ENCODE peak calls at places on chromosomes 1 and 21, in nine cellular contexts. X is adrenal gland, O is AG10803, C is BE2C, A is spleen, F is esophagus squamous epithelium, D is foreskin fibroblast, U is fibroblast of lung, V is heart left ventricle. L is an unnamed sample.

GRCh38 chr1:29650041-29650400 is 413.7 kb downstream of the PTPRU start:
- DNase-seq in X (no peak), O (no peak), C (no peak), A (no peak), F (no peak), D (no peak), U (no peak), V (no peak), L (no peak)

GRCh38 chr21:9739240-9739639 is 782.1 kb upstream of the TPTE start:
- DNase-seq in X (no peak), O (no peak), C (no peak), A (no peak), F (no peak), D (no peak), U (no peak), V (no peak), L (no peak)

GRCh38 chr21:25970254-25970930 is 200.2 kb downstream of the APP start:
- DNase-seq in X (no peak), O (no peak), C (peak), A (no peak), F (no peak), D (no peak), U (no peak), V (peak), L (no peak)

GRCh38 chr1:170680428-170680827 is 16.5 kb downstream of the PRRX1 start:
- DNase-seq in X (no peak), O (peak), C (no peak), A (no peak), F (no peak), D (peak), U (peak), V (no peak), L (peak)

GRCh38 chr1:116129537-116129936 is 18.3 kb downstream of the MAB21L3 start:
- DNase-seq in X (no peak), O (no peak), C (no peak), A (no peak), F (no peak), D (no peak), U (no peak), V (no peak), L (no peak)

GRCh38 chr1:226832613-226833012 is 37.8 kb upstream of the PSEN2 start:
- DNase-seq in X (no peak), O (no peak), C (no peak), A (no peak), F (no peak), D (no peak), U (no peak), V (no peak), L (no peak)

GRCh38 chr1:145879775-145880174 is 5.9 kb downstream of the ANKRD35 start:
- DNase-seq in X (no peak), O (no peak), C (no peak), A (no peak), F (no peak), D (no peak), U (no peak), V (no peak), L (no peak)

GRCh38 chr1:118247593-118247992 is 62.6 kb upstream of the SPAG17 start:
- DNase-seq in X (no peak), O (peak), C (no peak), A (no peak), F (no peak), D (peak), U (peak), V (no peak), L (no peak)

GRCh38 chr1:66265796-66266195 is 268.2 kb upstream of the SGIP1 start:
- DNase-seq in X (no peak), O (peak), C (no peak), A (no peak), F (no peak), D (no peak), U (no peak), V (no peak), L (no peak)

GRCh38 chr1:66267211-66267940 is 266.6 kb upstream of the SGIP1 start:
- DNase-seq in X (no peak), O (peak), C (no peak), A (no peak), F (no peak), D (no peak), U (peak), V (no peak), L (no peak)

GRCh38 chr1:66266350-66266749 is 267.6 kb upstream of the SGIP1 start:
- DNase-seq in X (no peak), O (no peak), C (no peak), A (no peak), F (no peak), D (no peak), U (no peak), V (no peak), L (no peak)

GRCh38 chr1:66265268-66265667 is 268.7 kb upstream of the SGIP1 start:
- DNase-seq in X (no peak), O (no peak), C (no peak), A (no peak), F (no peak), D (no peak), U (no peak), V (no peak), L (no peak)

DNA sequence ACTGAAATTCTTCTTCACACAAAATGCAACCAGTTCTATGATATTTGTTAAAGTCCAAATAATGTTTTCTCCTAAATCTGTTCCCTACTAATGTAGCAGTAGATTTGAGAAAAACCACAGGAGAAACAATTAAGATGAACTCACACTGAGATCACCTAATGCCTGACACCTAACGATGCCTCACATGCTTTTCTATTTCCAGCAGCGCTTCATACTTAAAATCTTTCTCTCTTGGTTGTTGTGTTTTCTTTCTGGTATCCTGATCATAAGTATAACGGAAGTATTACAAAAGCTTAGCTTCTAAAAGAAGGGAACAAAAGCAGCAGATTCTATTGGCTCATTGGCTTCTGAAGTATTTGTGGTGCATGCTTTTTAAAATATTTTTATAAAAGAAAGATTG is 267.2 kb upstream of the SGIP1 start:
- DNase-seq in X (no peak), O (peak), C (no peak), A (no peak), F (no peak), D (no peak), U (peak), V (no peak), L (no peak)
- H3K4me3 ChIP-seq in X (no peak), O (no peak), C (no peak), A (no peak), F (no peak), D (no peak), U (no peak), V (no peak), L (no peak)

GRCh38 chr1:52368383-52369172 is 2.6 kb upstream of the CC2D1B start:
- DNase-seq in X (peak), O (peak), C (peak), A (peak), F (no peak), D (peak), U (peak), V (peak), L (no peak)
- TF ChIP-seq CTCF in X (peak), O (peak), C (no peak), A (peak), F (no peak), D (no peak), U (peak), V (peak), L (peak)

GRCh38 chr1:178871551-178872320 is 859 bp upstream of the ANGPTL1 start:
- DNase-seq in X (no peak), O (no peak), C (no peak), A (no peak), F (no peak), D (no peak), U (no peak), V (no peak), L (no peak)
- H3K4me3 ChIP-seq in X (no peak), O (no peak), C (no peak), A (no peak), F (no peak), D (no peak), U (no peak), V (no peak), L (no peak)

DNA sequence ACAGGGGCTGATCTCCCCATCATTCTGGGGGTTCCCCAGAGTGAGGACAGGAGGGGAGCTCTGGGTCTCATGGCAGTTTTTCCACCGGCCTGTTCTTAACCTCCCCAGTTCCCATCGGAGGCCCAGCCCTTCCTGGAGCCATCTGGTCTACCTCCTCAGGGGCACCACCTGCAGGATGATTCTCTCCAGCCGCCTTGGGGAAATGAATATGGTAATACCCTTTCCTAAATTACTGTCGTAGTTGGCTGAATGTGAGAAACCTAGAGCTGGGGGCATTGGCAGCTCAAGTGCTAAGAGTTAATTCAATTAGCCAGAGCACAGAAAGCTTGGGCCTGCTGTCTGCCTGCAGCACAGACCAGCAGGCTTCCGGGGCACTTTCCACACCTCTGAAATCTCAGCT is 64.9 kb downstream of the TAS1R2 start:
- DNase-seq in X (no peak), O (no peak), C (peak), A (no peak), F (no peak), D (no peak), U (no peak), V (no peak), L (no peak)
- TF ChIP-seq CTCF in X (no peak), O (no peak), C (peak), A (no peak), F (no peak), D (no peak), U (no peak), V (no peak), L (no peak)

GRCh38 chr1:24929091-24929875 is 793 bp downstream of the RUNX3 start:
- DNase-seq in X (no peak), O (peak), C (no peak), A (peak), F (no peak), D (no peak), U (no peak), V (no peak), L (no peak)

GRCh38 chr1:24928631-24929090 is 1.4 kb downstream of the RUNX3 start:
- DNase-seq in X (no peak), O (no peak), C (no peak), A (peak), F (no peak), D (no peak), U (no peak), V (no peak), L (no peak)

GRCh38 chr1:24931481-24932221 is 1.6 kb upstream of the RUNX3 start:
- DNase-seq in X (no peak), O (no peak), C (no peak), A (peak), F (no peak), D (no peak), U (no peak), V (no peak), L (no peak)

GRCh38 chr1:24930703-24931480 is 816 bp upstream of the RUNX3 start:
- DNase-seq in X (no peak), O (no peak), C (no peak), A (no peak), F (no peak), D (no peak), U (no peak), V (peak), L (no peak)

DNA sequence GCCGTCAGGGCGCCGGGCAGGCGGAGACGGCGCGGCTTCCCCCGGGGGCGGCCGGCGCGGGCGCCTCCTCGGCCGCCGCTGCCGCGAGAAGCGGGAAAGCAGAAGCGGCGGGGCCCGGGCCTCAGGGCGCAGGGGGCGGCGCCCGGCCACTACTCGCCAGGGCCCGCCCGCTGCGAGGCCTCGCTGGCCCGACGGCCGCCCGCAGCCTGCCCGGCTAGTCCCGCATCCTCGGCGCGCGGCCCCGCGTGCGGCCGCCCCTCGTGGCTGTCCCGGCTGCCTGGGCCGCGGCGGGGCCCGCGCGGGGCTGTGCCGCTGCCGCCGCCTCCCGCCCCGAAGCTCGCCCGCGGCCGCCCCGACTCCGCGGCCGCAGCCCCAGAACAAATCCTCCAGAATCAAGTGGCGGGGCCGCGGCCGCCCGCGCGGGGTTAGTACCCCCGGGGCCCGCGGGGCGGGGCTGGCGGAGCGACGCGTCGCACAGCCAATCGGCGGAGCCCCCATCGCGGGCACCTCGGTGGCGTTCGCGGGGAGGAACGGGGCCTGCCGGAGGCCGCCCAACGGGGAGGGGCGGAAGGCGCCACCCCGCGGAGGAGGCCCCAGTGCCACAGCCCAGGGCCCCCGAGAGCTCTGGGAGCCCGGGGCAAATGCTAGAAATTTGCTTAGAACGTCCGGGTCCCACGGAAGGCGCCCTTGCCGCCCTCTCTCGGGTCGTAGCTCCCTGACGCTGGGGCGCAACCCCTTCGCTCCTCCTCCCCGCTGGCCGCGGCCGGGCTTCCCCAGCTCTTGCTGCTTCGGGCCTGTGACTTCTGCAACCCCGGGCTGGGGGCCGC is at the start of gene RUNX3:
- DNase-seq in X (no peak), O (peak), C (no peak), A (peak), F (peak), D (no peak), U (no peak), V (peak), L (no peak)
- H3K4me3 ChIP-seq in X (no peak), O (peak), C (no peak), A (peak), F (peak), D (peak), U (peak), V (peak), L (no peak)

GRCh38 chr1:230424440-230425251 is 1.5 kb downstream of the PGBD5 start:
- DNase-seq in X (no peak), O (no peak), C (peak), A (no peak), F (no peak), D (no peak), U (no peak), V (no peak), L (no peak)
- TF ChIP-seq CTCF in X (no peak), O (no peak), C (no peak), A (no peak), F (no peak), D (no peak), U (no peak), V (no peak), L (no peak)

GRCh38 chr1:15748690-15749398 is 6.5 kb downstream of the TMEM82 start:
- DNase-seq in X (no peak), O (no peak), C (no peak), A (no peak), F (no peak), D (no peak), U (no peak), V (no peak), L (no peak)
- H3K4me3 ChIP-seq in X (no peak), O (no peak), C (no peak), A (no peak), F (no peak), D (no peak), U (no peak), V (no peak), L (no peak)